ENCODE peak calls at places on chromosomes 7 and 10, in five cellular contexts. G, R, N, M and J are unnamed samples.

GRCh38 chr7:27316311-27316710 is 73.7 kb downstream of the EVX1 start:
- DNase-seq in G (no peak), N (no peak), M (no peak), R (no peak), J (no peak)

GRCh38 chr7:70646551-70647248 is 485.2 kb upstream of the GALNT17 start:
- DNase-seq in R (no peak), N (no peak), G (no peak), M (no peak), J (no peak)

GRCh38 chr7:77182261-77182660 is 17.4 kb downstream of the FGL2 start:
- DNase-seq in M (no peak), N (no peak), R (no peak), G (no peak), J (no peak)

GRCh38 chr7:3089493-3089892 is 45.8 kb upstream of the CARD11 start:
- DNase-seq in G (no peak), M (peak), N (peak), R (peak), J (no peak)

GRCh38 chr10:91389636-91390512 is 20.3 kb upstream of the HECTD2 start:
- DNase-seq in M (peak), G (no peak), N (peak), R (peak), J (peak)

GRCh38 chr10:122323188-122323587 is 51.3 kb upstream of the PLEKHA1 start:
- DNase-seq in N (no peak), G (no peak), R (no peak), M (no peak), J (no peak)

GRCh38 chr7:73715648-73716317 is 3.7 kb downstream of the STX1A start:
- DNase-seq in G (peak), M (peak), N (no peak), R (peak), J (peak)

GRCh38 chr7:87875151-87876039 is 765 bp downstream of the SLC25A40 start:
- DNase-seq in G (peak), R (peak), N (peak), M (peak), J (peak)

GRCh38 chr10:104337985-104338735 is at the start of gene ITPRIP:
- DNase-seq in M (peak), N (peak), R (peak), G (peak), J (peak)

GRCh38 chr10:2051108-2051507 is 313.8 kb upstream of the ADARB2 start:
- DNase-seq in M (no peak), N (no peak), G (no peak), R (no peak), J (no peak)

GRCh38 chr10:131972474-131973071 is 9.2 kb downstream of the BNIP3 start:
- DNase-seq in M (no peak), N (no peak), R (no peak), G (peak), J (no peak)

GRCh38 chr10:29517352-29517923 is 117.3 kb downstream of the SVIL start:
- DNase-seq in M (peak), N (peak), R (peak), G (peak), J (peak)

GRCh38 chr10:34638405-34639054 is 176.6 kb downstream of the PARD3 start:
- DNase-seq in M (peak), G (peak), N (peak), R (peak), J (peak)